ENCODE peak calls at places on chromosomes 16 and 17, in five cellular contexts. C is AG04449, N is astrocyte of the cerebellum, R is PC-3, Q is lower leg skin. B is an unnamed sample.

GRCh38 chr17:59427425-59427921 is 96.0 kb downstream of the YPEL2 start:
- DNase-seq in C (no peak), N (no peak), R (peak; percentile 30), Q (no peak), B (no peak)

GRCh38 chr17:11144358-11145233 is 96.4 kb upstream of the SHISA6 start:
- DNase-seq in C (no peak), N (no peak), R (peak; percentile 57), Q (no peak), B (peak; percentile 17)

GRCh38 chr16:84982434-84982833 is 28.9 kb downstream of the ZDHHC7 start:
- DNase-seq in C (no peak), N (no peak), R (no peak), Q (no peak), B (no peak)

GRCh38 chr16:10776280-10776679 is 32.6 kb downstream of the NUBP1 start:
- DNase-seq in C (no peak), N (no peak), R (no peak), Q (no peak), B (no peak)

GRCh38 chr17:68125471-68125870 is 89.9 kb downstream of the KPNA2 start:
- DNase-seq in C (no peak), N (no peak), R (no peak), Q (no peak), B (no peak)

GRCh38 chr17:61461586-61461966 is 9.4 kb downstream of the TBX4 start:
- DNase-seq in C (no peak), N (no peak), R (no peak), Q (no peak), B (no peak)

GRCh38 chr17:34299918-34300600 is 14.5 kb downstream of the CCL11 start:
- DNase-seq in C (no peak), N (no peak), R (no peak), Q (peak; percentile 20), B (no peak)

GRCh38 chr17:63276821-63277220 is 169.3 kb downstream of the CYB561 start:
- DNase-seq in C (no peak), N (no peak), R (no peak), Q (no peak), B (no peak)

GRCh38 chr17:71987634-71988033 is 133.2 kb upstream of the SOX9 start:
- DNase-seq in C (no peak), N (no peak), R (peak; percentile 93), Q (no peak), B (peak; percentile 46)

GRCh38 chr16:46775214-46775613 is 27.1 kb upstream of the MYLK3 start:
- DNase-seq in C (no peak), N (peak; percentile 2), R (peak; percentile 12), Q (no peak), B (no peak)

GRCh38 chr16:79286646-79287423 is 313.7 kb downstream of the MAF start:
- DNase-seq in C (no peak), N (no peak), R (no peak), Q (no peak), B (no peak)

GRCh38 chr16:14088155-14088753 is 17.1 kb downstream of the MRTFB start:
- DNase-seq in C (peak; percentile 14), N (no peak), R (no peak), Q (no peak), B (no peak)

GRCh38 chr17:51035436-51035835 is 85.2 kb downstream of the SPAG9 start:
- DNase-seq in C (peak; percentile 92), N (peak; percentile 91), R (no peak), Q (no peak), B (no peak)

GRCh38 chr17:2253768-2254406 is 49.7 kb downstream of the SMG6 start:
- DNase-seq in C (no peak), N (no peak), R (no peak), Q (no peak), B (no peak)

GRCh38 chr17:83179811-83180210 is 100.4 kb downstream of the METRNL start:
- DNase-seq in C (no peak), N (no peak), R (no peak), Q (peak; percentile 78), B (no peak)

GRCh38 chr16:22933173-22933572 is 119.2 kb downstream of the HS3ST2 start:
- DNase-seq in C (no peak), N (no peak), R (no peak), Q (no peak), B (no peak)

GRCh38 chr17:45867702-45868101 is 23.0 kb downstream of the SPPL2C start:
- DNase-seq in C (no peak), N (no peak), R (peak; percentile 27), Q (no peak), B (peak; percentile 11)

GRCh38 chr17:40063915-40064531 is 1.3 kb downstream of the THRA start:
- DNase-seq in C (no peak), N (no peak), R (no peak), Q (no peak), B (no peak)

GRCh38 chr16:25257956-25258855 is 561 bp upstream of the ZKSCAN2 start:
- DNase-seq in C (peak; percentile 51), N (peak; percentile 70), R (peak; percentile 63), Q (peak; percentile 96), B (peak; percentile 69)

GRCh38 chr16:49986351-49987124 is 38.5 kb upstream of the CNEP1R1 start:
- DNase-seq in C (no peak), N (peak; percentile 54), R (peak; percentile 3), Q (no peak), B (no peak)

GRCh38 chr16:35449663-35450062 is 1990.3 kb downstream of the TP53TG3F start:
- DNase-seq in C (no peak), N (no peak), R (no peak), Q (no peak), B (no peak)

GRCh38 chr16:51822471-51822870 is 671.4 kb upstream of the SALL1 start:
- DNase-seq in C (no peak), N (no peak), R (no peak), Q (no peak), B (no peak)

GRCh38 chr17:65801513-65801912 is 240.1 kb upstream of the AXIN2 start:
- DNase-seq in C (no peak), N (no peak), R (no peak), Q (no peak), B (no peak)

DNA sequence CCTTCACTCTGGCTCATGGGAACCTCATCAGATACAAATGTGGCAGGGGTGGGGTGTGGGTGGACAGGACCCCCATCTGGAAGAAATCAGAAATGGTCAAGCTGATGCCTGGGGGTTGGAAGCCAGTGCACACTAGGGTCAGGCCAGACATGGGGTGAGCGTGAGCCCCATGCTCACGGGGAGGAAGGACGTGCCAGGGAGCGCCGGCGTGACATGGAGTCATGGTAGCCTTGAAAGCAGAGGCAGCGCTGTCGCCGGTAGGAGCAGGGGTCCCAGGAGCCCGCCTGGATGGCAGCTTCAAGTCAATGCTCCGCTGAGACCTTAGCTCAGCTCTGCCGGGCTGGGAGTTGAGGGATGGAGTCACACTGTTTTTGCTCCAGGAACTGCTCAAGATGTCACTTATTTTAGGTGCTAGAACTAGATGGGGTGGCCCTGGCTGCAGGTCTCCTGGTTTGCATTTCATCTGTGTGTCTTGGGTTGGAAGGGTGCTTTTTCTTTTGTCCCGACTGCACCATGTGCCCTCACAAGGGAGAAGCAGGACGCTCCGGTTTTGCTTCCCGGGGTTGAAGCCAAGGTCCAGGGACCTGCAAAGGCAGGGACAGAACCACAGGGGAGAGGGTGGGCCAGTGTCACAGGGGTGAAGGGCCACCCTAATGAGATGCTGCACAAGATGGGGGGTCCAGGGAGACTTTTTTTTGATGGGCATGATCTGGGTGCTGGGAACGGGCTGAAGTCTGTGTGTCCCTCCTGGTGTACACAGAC is 51.4 kb downstream of the USP22 start:
- DNase-seq in C (no peak), N (no peak), R (no peak), Q (no peak), B (no peak)
- TF ChIP-seq CTCF in C (no peak), N (no peak), R (no peak), Q (no peak), B (no peak)

DNA sequence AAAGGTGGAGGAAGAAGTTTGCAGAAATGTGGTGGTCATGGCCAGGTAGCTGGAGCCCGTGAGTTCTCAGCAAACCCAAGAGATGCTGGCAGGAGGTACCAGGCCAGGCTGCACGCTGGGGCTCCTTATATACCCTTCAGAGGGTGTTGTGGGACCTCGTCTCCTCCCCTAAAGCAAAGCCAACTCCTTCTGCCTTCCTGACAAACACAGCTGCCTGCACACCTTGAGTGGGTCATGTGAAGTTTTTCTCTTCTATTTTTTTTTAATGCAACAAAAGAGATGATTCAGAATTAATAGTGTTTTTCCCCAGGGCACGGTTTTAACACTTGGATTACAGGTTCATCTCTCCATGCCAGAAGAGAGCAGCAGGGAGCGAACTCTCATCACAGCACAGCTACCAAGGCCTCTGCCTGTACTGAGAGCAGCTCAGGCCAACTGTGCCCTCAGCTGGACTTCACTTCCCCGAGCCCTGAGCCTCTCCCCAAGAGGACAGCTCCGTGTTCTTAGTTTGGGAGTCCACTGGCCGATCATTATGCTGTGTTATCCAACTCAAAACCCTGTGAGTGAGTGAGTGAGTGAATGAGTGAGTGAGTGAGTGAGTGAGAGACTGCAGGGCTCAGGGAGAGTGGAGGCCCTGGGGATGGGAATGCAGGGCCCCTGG is at the start of gene KRT15:
- DNase-seq in C (no peak), N (no peak), R (peak; percentile 81), Q (no peak), B (peak; percentile 80)
- TF ChIP-seq CTCF in C (no peak), N (peak; percentile 2), R (peak; percentile 36), Q (no peak), B (no peak)

GRCh38 chr16:69328854-69329316 is 1.5 kb downstream of the PDF start:
- DNase-seq in C (no peak), N (peak; percentile 11), R (peak; percentile 73), Q (peak; percentile 66), B (peak; percentile 65)

GRCh38 chr16:69326172-69326873 is 4.1 kb downstream of the PDF start:
- DNase-seq in C (no peak), N (no peak), R (no peak), Q (peak; percentile 59), B (no peak)

GRCh38 chr16:69330286-69331109 is at the start of gene PDF:
- DNase-seq in C (peak; percentile 29), N (peak; percentile 75), R (peak; percentile 90), Q (peak; percentile 98), B (peak; percentile 90)

GRCh38 chr16:69327585-69328310 is 2.6 kb downstream of the PDF start:
- DNase-seq in C (no peak), N (no peak), R (no peak), Q (peak; percentile 50), B (no peak)

DNA sequence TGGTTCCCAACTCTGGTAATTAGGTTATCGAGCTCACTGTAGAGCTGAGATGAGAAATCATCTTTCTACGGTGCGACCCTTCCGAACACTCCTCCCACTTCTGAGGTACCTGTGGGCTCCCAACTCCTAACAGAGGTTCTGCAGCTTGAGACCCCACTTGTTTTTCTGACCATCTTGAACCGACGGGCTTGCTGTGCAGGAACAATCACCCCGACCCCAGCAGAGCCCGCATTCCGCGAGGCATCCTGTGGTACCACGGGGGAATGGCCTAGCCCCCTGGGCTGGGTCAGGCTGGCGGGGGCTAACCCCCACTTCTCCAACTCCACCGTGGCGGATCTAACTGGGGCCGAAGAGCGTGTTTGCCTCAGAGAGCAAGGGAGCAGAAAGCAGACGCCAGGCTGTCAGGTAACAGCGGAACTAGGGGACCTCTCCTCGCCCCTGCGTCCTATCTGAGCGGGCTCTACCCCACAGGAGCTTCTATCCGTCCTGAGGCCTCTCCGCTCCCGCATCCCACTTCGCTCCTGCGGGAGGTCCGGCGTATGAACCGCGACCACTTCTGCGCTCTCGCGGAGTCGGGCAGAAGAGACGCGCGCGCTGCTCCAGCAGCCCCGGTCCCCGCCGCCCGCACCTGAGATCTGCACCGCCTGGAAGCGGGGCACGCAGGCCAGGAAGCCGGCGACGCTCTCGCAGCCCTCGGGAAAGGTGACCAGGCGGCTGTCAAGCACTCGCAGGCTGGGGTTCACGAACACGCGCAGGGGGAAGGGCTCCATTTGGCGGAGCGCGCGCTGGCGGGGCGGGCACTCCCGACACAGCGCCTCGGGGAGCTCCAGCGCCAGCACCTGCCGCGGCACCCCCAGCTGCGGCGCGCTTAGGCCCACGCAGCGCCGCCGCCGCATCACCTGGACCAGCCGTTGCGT is 761 bp downstream of the PDF start:
- DNase-seq in C (no peak), N (no peak), R (peak; percentile 14), Q (peak; percentile 86), B (no peak)
- TF ChIP-seq CTCF in C (no peak), N (no peak), R (no peak), Q (no peak), B (no peak)

GRCh38 chr16:88348377-88349152 is 34.2 kb upstream of the ZNF469 start:
- DNase-seq in C (no peak), N (no peak), R (no peak), Q (no peak), B (no peak)
- TF ChIP-seq CTCF in C (no peak), N (no peak), R (no peak), Q (no peak), B (no peak)